ENCODE peak calls at places on chromosomes 1 and 21, in six cellular contexts. One of them, this sample, is unnamed.

GRCh38 chr1:19251305-19252196 is at the start of the genes EMC1 and MRTO4:
- DNase-seq in AG04450: peak
- DNase-seq in thoracic aorta: peak
- DNase-seq in mucosa of descending colon: peak
- DNase-seq in GM23338: peak
- DNase-seq in NB4: peak
- DNase-seq in this sample: peak

GRCh38 chr1:22710688-22711024 is at the start of gene EPHB2:
- DNase-seq in AG04450: no peak
- DNase-seq in thoracic aorta: no peak
- DNase-seq in mucosa of descending colon: no peak
- DNase-seq in GM23338: peak
- DNase-seq in NB4: peak
- DNase-seq in this sample: no peak

GRCh38 chr1:42436794-42437458 is 18.9 kb downstream of the ZMYND12 start:
- DNase-seq in AG04450: no peak
- DNase-seq in thoracic aorta: no peak
- DNase-seq in mucosa of descending colon: no peak
- DNase-seq in GM23338: no peak
- DNase-seq in NB4: peak
- DNase-seq in this sample: no peak

GRCh38 chr1:231401478-231401877 is 20.6 kb downstream of the EGLN1 start:
- DNase-seq in AG04450: no peak
- DNase-seq in thoracic aorta: no peak
- DNase-seq in mucosa of descending colon: no peak
- DNase-seq in GM23338: no peak
- DNase-seq in NB4: no peak
- DNase-seq in this sample: no peak

GRCh38 chr1:43524804-43525203 is 5.9 kb upstream of the PTPRF start:
- DNase-seq in AG04450: no peak
- DNase-seq in thoracic aorta: no peak
- DNase-seq in mucosa of descending colon: no peak
- DNase-seq in GM23338: no peak
- DNase-seq in NB4: no peak
- DNase-seq in this sample: no peak

GRCh38 chr1:178885869-178886268 is 15.0 kb upstream of the ANGPTL1 start:
- DNase-seq in AG04450: no peak
- DNase-seq in thoracic aorta: no peak
- DNase-seq in mucosa of descending colon: no peak
- DNase-seq in GM23338: no peak
- DNase-seq in NB4: no peak
- DNase-seq in this sample: no peak

GRCh38 chr1:15201221-15201620 is 45.8 kb upstream of the FHAD1 start:
- DNase-seq in AG04450: no peak
- DNase-seq in thoracic aorta: no peak
- DNase-seq in mucosa of descending colon: no peak
- DNase-seq in GM23338: no peak
- DNase-seq in NB4: no peak
- DNase-seq in this sample: no peak

GRCh38 chr1:201708085-201708512 is 120.9 kb upstream of the IPO9 start:
- DNase-seq in AG04450: peak
- DNase-seq in thoracic aorta: no peak
- DNase-seq in mucosa of descending colon: no peak
- DNase-seq in GM23338: no peak
- DNase-seq in NB4: peak
- DNase-seq in this sample: no peak

GRCh38 chr1:44377925-44378784 is 23.1 kb upstream of the ERI3 start:
- DNase-seq in AG04450: peak
- DNase-seq in thoracic aorta: no peak
- DNase-seq in mucosa of descending colon: no peak
- DNase-seq in GM23338: peak
- DNase-seq in NB4: peak
- DNase-seq in this sample: peak

GRCh38 chr1:50661626-50662025 is 238.4 kb upstream of the DMRTA2 start:
- DNase-seq in AG04450: no peak
- DNase-seq in thoracic aorta: no peak
- DNase-seq in mucosa of descending colon: no peak
- DNase-seq in GM23338: peak
- DNase-seq in NB4: no peak
- DNase-seq in this sample: no peak

GRCh38 chr21:40453183-40453582 is 393.8 kb downstream of the DSCAM start:
- DNase-seq in AG04450: no peak
- DNase-seq in thoracic aorta: no peak
- DNase-seq in mucosa of descending colon: no peak
- DNase-seq in GM23338: no peak
- DNase-seq in NB4: no peak
- DNase-seq in this sample: no peak

GRCh38 chr1:237141471-237141870 is 99.5 kb downstream of the RYR2 start:
- DNase-seq in AG04450: no peak
- DNase-seq in thoracic aorta: no peak
- DNase-seq in mucosa of descending colon: no peak
- DNase-seq in GM23338: no peak
- DNase-seq in NB4: no peak
- DNase-seq in this sample: no peak

GRCh38 chr1:54407201-54407956 is 1.2 kb upstream of the SSBP3 start:
- DNase-seq in AG04450: peak
- DNase-seq in thoracic aorta: peak
- DNase-seq in mucosa of descending colon: peak
- DNase-seq in GM23338: peak
- DNase-seq in NB4: peak
- DNase-seq in this sample: peak

GRCh38 chr1:54408701-54409066 is 2.5 kb upstream of the SSBP3 start:
- DNase-seq in AG04450: no peak
- DNase-seq in thoracic aorta: no peak
- DNase-seq in mucosa of descending colon: no peak
- DNase-seq in GM23338: no peak
- DNase-seq in NB4: no peak
- DNase-seq in this sample: no peak

GRCh38 chr1:54409156-54410142 is 3.3 kb upstream of the SSBP3 start:
- DNase-seq in AG04450: no peak
- DNase-seq in thoracic aorta: no peak
- DNase-seq in mucosa of descending colon: peak
- DNase-seq in GM23338: no peak
- DNase-seq in NB4: peak
- DNase-seq in this sample: no peak

GRCh38 chr1:54406339-54407181 is at the start of gene SSBP3:
- DNase-seq in AG04450: peak
- DNase-seq in thoracic aorta: peak
- DNase-seq in mucosa of descending colon: peak
- DNase-seq in GM23338: peak
- DNase-seq in NB4: peak
- DNase-seq in this sample: peak

DNA sequence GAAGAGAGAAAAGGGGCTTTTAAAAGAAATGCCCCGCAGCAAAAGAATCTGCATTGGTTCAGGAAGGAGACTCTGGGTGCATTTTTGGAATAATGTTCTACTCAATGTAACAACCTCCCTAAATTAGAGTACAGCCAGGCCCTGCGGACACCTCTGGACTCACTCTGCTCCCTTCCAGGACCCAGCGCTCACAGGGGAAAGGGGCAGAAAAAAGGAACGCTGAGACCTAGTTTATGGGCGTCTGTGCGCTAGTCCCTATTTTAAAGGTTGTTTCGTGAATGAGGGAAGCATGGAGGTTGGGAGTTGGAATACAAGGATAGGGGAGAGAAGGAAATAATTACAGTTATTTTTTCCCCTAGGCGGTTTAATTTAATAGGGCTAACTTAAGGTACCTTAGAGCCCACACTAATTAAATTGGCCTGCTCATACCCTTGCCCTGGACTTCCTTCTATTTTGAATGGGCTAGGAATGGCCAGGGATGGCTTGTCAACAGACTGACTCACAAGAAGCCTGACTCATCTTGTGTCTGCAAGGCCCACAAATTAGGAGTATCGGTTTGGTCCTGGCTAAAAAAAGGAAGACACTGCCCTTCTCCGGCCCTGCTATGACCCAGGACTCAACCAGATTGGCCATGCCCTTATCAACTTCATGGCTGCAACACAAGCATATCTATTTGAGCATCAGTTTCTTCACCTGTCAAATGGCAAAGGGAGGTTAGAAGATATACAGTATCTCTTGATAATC is 1.9 kb upstream of the SSBP3 start:
- DNase-seq in AG04450: peak
- DNase-seq in thoracic aorta: no peak
- DNase-seq in mucosa of descending colon: no peak
- DNase-seq in GM23338: peak
- DNase-seq in NB4: peak
- DNase-seq in this sample: peak
- H3K4me3 ChIP-seq in AG04450: no peak
- H3K4me3 ChIP-seq in thoracic aorta: peak
- H3K4me3 ChIP-seq in mucosa of descending colon: no peak
- H3K4me3 ChIP-seq in GM23338: peak
- H3K4me3 ChIP-seq in NB4: peak
- H3K4me3 ChIP-seq in this sample: no peak

DNA sequence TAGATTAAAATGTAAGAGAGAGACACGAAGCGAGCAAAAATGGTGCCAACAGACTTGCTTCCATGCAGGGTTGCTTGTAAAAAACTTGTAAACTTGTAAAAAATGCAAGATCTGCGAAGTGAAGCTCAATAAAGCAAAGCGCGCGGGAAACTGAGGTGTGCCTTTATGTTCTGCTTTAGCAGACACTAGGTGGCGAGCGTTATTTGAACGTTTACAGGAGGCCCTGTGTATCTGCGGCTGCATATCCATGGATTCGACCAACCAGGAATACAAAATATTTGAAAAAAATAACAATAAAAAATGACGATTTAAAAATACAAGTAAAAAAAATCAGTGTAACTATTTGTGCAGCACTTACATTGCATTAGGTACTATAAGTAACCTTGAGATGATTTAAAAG is 1.5 kb downstream of the UBE2G2 start:
- DNase-seq in AG04450: no peak
- DNase-seq in thoracic aorta: no peak
- DNase-seq in mucosa of descending colon: no peak
- DNase-seq in GM23338: peak
- DNase-seq in NB4: peak
- DNase-seq in this sample: no peak
- TF ChIP-seq CTCF in AG04450: peak
- TF ChIP-seq CTCF in thoracic aorta: no peak
- TF ChIP-seq CTCF in mucosa of descending colon: peak
- TF ChIP-seq CTCF in GM23338: peak
- TF ChIP-seq CTCF in NB4: peak
- TF ChIP-seq CTCF in this sample: peak

DNA sequence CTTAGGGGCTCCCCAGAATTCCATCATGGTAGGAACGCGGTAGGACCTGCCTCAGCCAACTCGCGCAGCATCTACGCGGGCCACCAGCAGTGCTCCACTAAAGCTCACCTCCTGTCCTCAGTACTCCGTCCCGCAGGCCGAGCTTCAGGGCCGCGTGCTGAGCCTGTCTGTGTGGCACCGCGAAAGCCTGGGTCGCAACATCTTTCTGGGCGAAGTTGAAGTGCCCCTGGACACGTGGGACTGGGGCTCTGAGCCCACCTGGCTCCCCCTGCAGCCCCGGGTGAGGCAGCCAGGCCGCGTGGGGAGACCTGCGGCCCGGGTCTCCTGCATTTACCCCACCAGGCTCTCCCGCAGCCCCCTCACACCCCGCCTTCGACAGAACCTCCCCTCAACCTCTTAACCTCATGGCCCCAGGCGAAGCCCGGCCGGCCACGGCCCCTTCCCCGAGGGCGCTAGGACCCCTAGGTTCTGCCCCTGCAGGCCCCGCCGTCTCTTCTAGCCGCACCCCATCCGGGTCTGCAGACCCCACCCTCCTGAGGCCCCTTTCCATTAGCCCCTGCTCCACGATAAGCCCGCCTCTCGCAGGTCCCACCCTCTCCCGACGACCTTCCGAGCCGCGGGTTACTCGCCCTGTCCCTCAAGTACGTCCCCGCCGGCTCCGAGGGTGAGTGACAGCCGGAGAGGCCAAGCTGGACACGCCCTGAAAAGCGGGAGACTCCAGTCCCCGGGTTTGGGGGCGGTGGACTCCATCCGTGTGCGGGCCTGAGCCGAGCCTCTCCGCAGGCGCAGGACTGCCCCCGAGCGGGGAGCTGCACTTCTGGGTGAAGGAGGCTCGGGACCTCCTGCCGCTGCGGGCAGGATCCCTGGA is 9.1 kb downstream of the SYTL1 start:
- DNase-seq in AG04450: no peak
- DNase-seq in thoracic aorta: no peak
- DNase-seq in mucosa of descending colon: peak
- DNase-seq in GM23338: peak
- DNase-seq in NB4: no peak
- DNase-seq in this sample: no peak
- H3K4me3 ChIP-seq in AG04450: no peak
- H3K4me3 ChIP-seq in thoracic aorta: peak
- H3K4me3 ChIP-seq in mucosa of descending colon: no peak
- H3K4me3 ChIP-seq in GM23338: peak
- H3K4me3 ChIP-seq in NB4: no peak
- H3K4me3 ChIP-seq in this sample: no peak

DNA sequence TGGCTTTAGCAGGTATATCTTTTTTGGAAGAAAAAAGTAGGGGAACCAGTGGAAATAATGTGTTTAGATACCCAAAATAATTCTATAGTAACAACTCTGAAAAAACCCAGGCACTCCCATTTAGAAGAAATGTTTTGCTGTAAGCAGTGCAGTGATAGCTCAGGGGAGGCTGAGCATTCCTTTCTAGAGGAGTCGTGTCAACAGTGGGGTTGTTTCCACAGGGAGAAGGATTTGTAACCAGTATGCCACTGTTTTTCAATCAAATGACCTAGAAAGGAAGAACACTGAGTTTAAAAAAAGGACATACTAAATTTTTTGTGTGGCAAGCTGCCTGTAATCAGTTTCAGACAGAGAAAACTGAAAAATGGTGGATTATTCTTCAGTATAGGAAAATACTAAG is 2.4 kb downstream of the PGD start:
- DNase-seq in AG04450: peak
- DNase-seq in thoracic aorta: no peak
- DNase-seq in mucosa of descending colon: no peak
- DNase-seq in GM23338: no peak
- DNase-seq in NB4: no peak
- DNase-seq in this sample: no peak
- TF ChIP-seq CTCF in AG04450: no peak
- TF ChIP-seq CTCF in thoracic aorta: no peak
- TF ChIP-seq CTCF in mucosa of descending colon: no peak
- TF ChIP-seq CTCF in GM23338: no peak
- TF ChIP-seq CTCF in NB4: no peak
- TF ChIP-seq CTCF in this sample: no peak

GRCh38 chr1:160438320-160438918 is 38.1 kb downstream of the VANGL2 start:
- DNase-seq in AG04450: no peak
- DNase-seq in thoracic aorta: no peak
- DNase-seq in mucosa of descending colon: no peak
- DNase-seq in GM23338: no peak
- DNase-seq in NB4: no peak
- DNase-seq in this sample: no peak
- H3K4me3 ChIP-seq in AG04450: no peak
- H3K4me3 ChIP-seq in thoracic aorta: no peak
- H3K4me3 ChIP-seq in mucosa of descending colon: no peak
- H3K4me3 ChIP-seq in GM23338: no peak
- H3K4me3 ChIP-seq in NB4: no peak
- H3K4me3 ChIP-seq in this sample: no peak